ENCODE peak calls at places on chromosomes 7 and 10, in nine cellular contexts. F is A673, K is AG04450, R is sigmoid colon, L is fibroblast of lung, A is left ventricle myocardium inferior, X is PC-9, M is neural progenitor cell, P is kidney. I is an unnamed sample.

GRCh38 chr7:20408467-20408826 is 77.7 kb downstream of the ITGB8 start:
- DNase-seq in F (peak; percentile 58), X (peak; percentile 16), L (peak; percentile 61), M (no peak), A (peak; percentile 22), R (no peak), K (no peak), P (no peak), I (no peak)

GRCh38 chr7:141210862-141211261 is 137.0 kb downstream of the TMEM178B start:
- DNase-seq in X (no peak), M (no peak), P (no peak), R (no peak), L (no peak), F (no peak), K (no peak), A (no peak), I (no peak)

GRCh38 chr7:139943391-139943790 is 114.3 kb downstream of the TBXAS1 start:
- DNase-seq in P (no peak), X (no peak), M (peak; percentile 20), A (no peak), R (no peak), L (no peak), K (no peak), F (no peak), I (no peak)

GRCh38 chr7:66950763-66951162 is 29.7 kb downstream of the TMEM248 start:
- DNase-seq in K (no peak), R (no peak), L (peak; percentile 63), X (no peak), A (no peak), M (no peak), F (no peak), P (no peak), I (no peak)

GRCh38 chr7:3064077-3064476 is 20.4 kb upstream of the CARD11 start:
- DNase-seq in F (no peak), R (no peak), A (no peak), L (no peak), M (no peak), X (no peak), K (no peak), P (no peak), I (no peak)

GRCh38 chr10:42979181-42979580 is 97.7 kb upstream of the RET start:
- DNase-seq in A (no peak), F (no peak), X (no peak), P (peak; percentile 10), L (no peak), K (no peak), R (no peak), M (no peak), I (no peak)

GRCh38 chr7:28530175-28531142 is 118.1 kb downstream of the CREB5 start:
- DNase-seq in F (no peak), K (no peak), L (peak; percentile 31), A (peak; percentile 53), M (no peak), R (no peak), X (no peak), P (no peak), I (no peak)

GRCh38 chr7:25167262-25167843 is 42.3 kb upstream of the CYCS start:
- DNase-seq in P (no peak), K (no peak), X (no peak), F (no peak), R (no peak), M (no peak), A (no peak), L (no peak), I (no peak)

GRCh38 chr7:143382791-143383641 is 1.9 kb downstream of the ZYX start:
- DNase-seq in X (no peak), A (no peak), P (peak; percentile 75), R (peak; percentile 71), L (no peak), M (no peak), K (no peak), F (no peak), I (no peak)

GRCh38 chr10:123974406-123974805 is 82.8 kb upstream of the CPXM2 start:
- DNase-seq in F (no peak), M (no peak), R (no peak), L (peak; percentile 52), P (peak; percentile 41), K (no peak), A (no peak), X (no peak), I (no peak)

GRCh38 chr7:151282111-151282510 is 33.6 kb upstream of the SMARCD3 start:
- DNase-seq in K (no peak), A (no peak), L (no peak), R (no peak), F (no peak), M (no peak), X (no peak), P (no peak), I (no peak)

GRCh38 chr10:100696477-100696901 is 48.9 kb upstream of the PAX2 start:
- DNase-seq in F (no peak), A (no peak), X (no peak), P (no peak), R (no peak), L (no peak), K (no peak), M (no peak), I (no peak)

DNA sequence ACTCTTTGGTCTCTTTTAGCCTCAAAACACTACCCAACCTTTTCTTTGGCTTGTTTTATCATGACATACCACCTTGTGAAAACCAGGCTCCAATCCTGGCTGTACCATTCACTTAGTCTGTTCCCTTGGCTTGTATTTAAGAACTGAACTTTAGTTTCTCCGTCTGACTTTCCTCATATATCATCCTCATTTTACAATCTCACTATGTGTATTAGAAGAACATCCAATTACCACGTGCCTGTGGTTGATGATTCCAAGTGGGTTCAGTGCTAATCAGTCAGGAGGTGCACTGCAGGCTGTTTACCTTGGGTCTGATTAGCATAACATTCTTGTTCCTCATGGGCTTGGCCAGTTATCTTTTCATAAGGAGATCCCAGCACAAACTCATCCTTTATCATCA is 144.8 kb upstream of the KLF14 start:
- DNase-seq in R (no peak), K (no peak), F (no peak), M (no peak), X (no peak), L (peak; percentile 68), A (no peak), P (no peak), I (no peak)
- H3K27ac ChIP-seq in R (no peak overlapping the region), K (peak overlapping the region; percentile 49), F (peak overlapping the region; percentile 62), M (no peak overlapping the region), X (peak overlapping the region; percentile 25), L (peak overlapping the region; percentile 15), A (no peak overlapping the region), P (no peak overlapping the region), I (no peak overlapping the region)

GRCh38 chr7:44965937-44966730 is 12.7 kb downstream of the MYO1G start:
- DNase-seq in M (no peak), F (no peak), P (peak; percentile 60), K (no peak), A (no peak), L (no peak), X (no peak), R (peak; percentile 39), I (peak; percentile 61)

GRCh38 chr7:44964831-44965440 is 13.9 kb downstream of the MYO1G start:
- DNase-seq in P (peak; percentile 67), M (no peak), L (no peak), K (no peak), X (no peak), F (no peak), A (no peak), R (peak; percentile 58), I (peak; percentile 70)

GRCh38 chr7:44965441-44965903 is 13.3 kb downstream of the MYO1G start:
- DNase-seq in A (no peak), X (no peak), K (no peak), F (no peak), L (no peak), P (peak; percentile 65), M (no peak), R (peak; percentile 37), I (peak; percentile 63)

GRCh38 chr7:44963526-44964290 is 15.1 kb downstream of the MYO1G start:
- DNase-seq in L (no peak), A (no peak), K (no peak), M (no peak), P (no peak), X (no peak), F (no peak), R (no peak), I (peak; percentile 60)

DNA sequence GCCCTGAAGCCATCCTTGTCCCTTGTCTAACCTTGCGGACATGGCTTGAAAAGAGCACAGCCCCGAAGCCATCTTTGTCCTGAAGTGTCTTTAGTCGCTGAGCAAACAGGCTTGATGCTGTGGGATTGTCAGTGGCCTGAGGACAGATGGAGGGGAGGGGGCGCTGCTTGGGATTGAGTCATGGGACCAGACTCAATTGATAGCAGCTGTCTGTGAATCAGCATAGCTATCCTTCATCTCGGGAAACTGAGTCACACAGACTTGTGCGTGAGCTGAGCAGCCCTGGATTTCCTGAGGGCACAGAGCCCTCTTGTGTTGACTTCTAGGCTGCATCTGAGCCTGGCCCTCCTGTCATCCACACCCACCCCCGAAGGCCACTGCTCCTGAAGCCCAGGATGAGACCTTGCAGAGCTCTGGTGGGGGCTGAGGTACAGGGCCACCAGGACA is 14.4 kb downstream of the MYO1G start:
- DNase-seq in K (no peak), X (no peak), L (no peak), A (no peak), P (no peak), F (no peak), R (no peak), M (peak; percentile 41), I (no peak)
- TF ChIP-seq CTCF in K (peak; percentile 44), X (peak; percentile 48), L (peak; percentile 31), A (no peak), P (no peak), F (peak; percentile 44), R (no peak), M (peak; percentile 39), I (no peak)

DNA sequence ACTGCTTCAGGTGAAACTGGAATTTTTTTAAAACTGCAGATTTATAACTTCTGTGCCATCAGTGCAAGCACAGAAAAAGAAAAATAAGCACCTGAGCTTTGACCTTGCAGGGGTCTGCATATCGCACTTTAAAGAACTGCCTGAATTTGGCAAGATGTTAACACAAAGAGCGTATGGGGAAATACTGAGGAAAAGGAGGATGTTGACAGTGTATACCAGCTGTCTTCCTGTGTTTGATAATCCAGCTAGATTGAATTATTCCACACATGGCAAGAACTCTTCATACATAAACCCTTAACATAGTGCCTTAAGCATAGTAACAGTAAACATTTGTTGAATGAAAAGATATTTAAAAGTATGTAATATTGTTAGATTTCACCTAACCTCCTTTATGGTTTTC is 30.0 kb downstream of the SMC3 start:
- DNase-seq in K (no peak), A (no peak), X (no peak), L (no peak), P (no peak), F (no peak), M (no peak), R (no peak), I (no peak)
- H3K27ac ChIP-seq in K (no peak overlapping the region), A (no peak overlapping the region), X (no peak overlapping the region), L (no peak overlapping the region), P (no peak overlapping the region), F (no peak overlapping the region), M (no peak overlapping the region), R (no peak overlapping the region), I (no peak overlapping the region)

GRCh38 chr7:124106575-124106974 is 73.7 kb upstream of the TMEM229A start:
- DNase-seq in K (no peak), F (no peak), X (no peak), L (no peak), M (no peak), R (no peak), P (no peak), A (no peak), I (no peak)

GRCh38 chr7:124100190-124100589 is 67.3 kb upstream of the TMEM229A start:
- DNase-seq in K (no peak), L (no peak), R (no peak), F (no peak), P (no peak), M (no peak), A (no peak), X (no peak), I (no peak)

GRCh38 chr7:124101173-124101768 is 68.4 kb upstream of the TMEM229A start:
- DNase-seq in L (no peak), P (no peak), A (no peak), M (peak; percentile 56), F (no peak), K (no peak), R (no peak), X (peak; percentile 19), I (no peak)
- TF ChIP-seq CTCF in L (peak; percentile 64), P (no peak), A (peak; percentile 27), M (peak; percentile 85), F (peak; percentile 69), K (peak; percentile 58), R (no peak), X (peak; percentile 69), I (no peak)